ENCODE peak calls at places on chromosomes 11 and 22, in four cellular contexts. G is H7, E is fibroblast of lung, V is bronchial epithelial cell. D is an unnamed sample. For H3K27me3 and H3K36me3, the result is how much of the 10 kb centered on the place peaks cover.

GRCh38 chr22:46604306-46604690 is 15.9 kb upstream of the GRAMD4 start:
- DNase-seq in G (no peak), E (no peak), V (no peak), D (no peak)

GRCh38 chr22:35708453-35708852 is 9.2 kb upstream of the APOL5 start:
- DNase-seq in G (no peak), E (peak), V (no peak), D (no peak)

GRCh38 chr11:59659981-59660380 is 8.9 kb downstream of the PATL1 start:
- DNase-seq in G (no peak), E (no peak), V (no peak), D (no peak)

GRCh38 chr11:108732395-108732794 is 67.5 kb downstream of the DDX10 start:
- DNase-seq in G (no peak), E (no peak), V (no peak), D (no peak)

GRCh38 chr11:61281581-61282250 is 13.4 kb downstream of the VWCE start:
- DNase-seq in G (peak), E (peak), V (peak), D (no peak)

GRCh38 chr11:120056301-120057027 is 81.4 kb downstream of the TRIM29 start:
- DNase-seq in G (no peak), E (no peak), V (no peak), D (no peak)

GRCh38 chr11:43746670-43747069 is 66.1 kb downstream of the HSD17B12 start:
- DNase-seq in G (no peak), E (no peak), V (no peak), D (no peak)

GRCh38 chr11:15864021-15864805 is 492.1 kb downstream of the SOX6 start:
- DNase-seq in G (no peak), E (no peak), V (no peak), D (no peak)

GRCh38 chr11:7353100-7353499 is 101.4 kb downstream of the SYT9 start:
- DNase-seq in G (peak), E (no peak), V (peak), D (no peak)

GRCh38 chr11:17636721-17637120 is 82.7 kb upstream of the MYOD1 start:
- DNase-seq in G (peak), E (no peak), V (no peak), D (no peak)

GRCh38 chr11:68052137-68052873 is 13.5 kb downstream of the TCIRG1 start:
- DNase-seq in G (peak), E (no peak), V (no peak), D (no peak)

GRCh38 chr11:119849872-119850271 is 120.9 kb upstream of the NECTIN1 start:
- DNase-seq in G (no peak), E (no peak), V (no peak), D (no peak)

GRCh38 chr11:44763111-44763820 is 36.5 kb downstream of the TSPAN18 start:
- DNase-seq in G (no peak), E (peak), V (peak), D (no peak)

GRCh38 chr11:130881475-130882137 is 34.7 kb downstream of the SNX19 start:
- DNase-seq in G (no peak), E (no peak), V (no peak), D (no peak)

GRCh38 chr11:90134420-90135003 is at the start of gene NAALAD2:
- DNase-seq in G (peak), E (peak), V (no peak), D (peak)

GRCh38 chr11:75773595-75774353 is 5.2 kb downstream of the DGAT2 start:
- DNase-seq in G (no peak), E (no peak), V (peak), D (no peak)

GRCh38 chr11:87236368-87236767 is 198.6 kb downstream of the TMEM135 start:
- DNase-seq in G (no peak), E (no peak), V (peak), D (no peak)

GRCh38 chr22:50250555-50251471 is at the start of gene HDAC10:
- DNase-seq in G (peak), E (peak), V (peak), D (peak)

GRCh38 chr11:128524172-128524571 is 63.2 kb downstream of the ETS1 start:
- DNase-seq in G (no peak), E (no peak), V (no peak), D (no peak)

GRCh38 chr11:32312206-32312817 is 123.0 kb downstream of the WT1 start:
- DNase-seq in G (no peak), E (peak), V (peak), D (no peak)

GRCh38 chr11:27209562-27210005 is 153.4 kb downstream of the CCDC34 start:
- DNase-seq in G (no peak), E (peak), V (peak), D (peak)

GRCh38 chr22:37892566-37893338 is 13.3 kb upstream of the MICALL1 start:
- DNase-seq in G (no peak), E (no peak), V (no peak), D (peak)

GRCh38 chr11:77395460-77396175 is 78.3 kb downstream of the PAK1 start:
- DNase-seq in G (peak), E (no peak), V (peak), D (no peak)

GRCh38 chr11:1845095-1845429 is 6.3 kb downstream of the TNNI2 start:
- DNase-seq in G (no peak), E (no peak), V (no peak), D (no peak)
- H3K4me3 ChIP-seq in G (no peak), E (no peak), V (no peak), D (no peak)

DNA sequence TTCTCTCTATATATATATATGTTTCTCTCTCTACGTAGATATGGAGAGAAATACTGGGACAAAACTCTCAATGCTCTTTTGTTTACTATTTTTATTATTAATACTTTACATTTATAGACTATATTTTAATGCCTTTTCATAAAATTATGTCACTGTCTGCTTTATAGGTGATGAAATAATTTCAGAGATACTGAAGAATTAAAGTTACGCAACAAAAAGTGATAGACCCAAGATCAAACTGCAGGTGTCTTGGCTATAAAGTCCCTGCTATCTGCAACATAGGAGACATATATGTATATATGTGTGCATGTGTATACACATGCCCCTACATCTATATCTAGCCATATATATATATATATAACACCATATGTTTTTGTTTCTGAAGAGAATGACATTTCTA is 60.8 kb downstream of the FAM76B start:
- DNase-seq in G (no peak), E (no peak), V (no peak), D (no peak)
- H3K27me3 ChIP-seq in G (under half), E (under half), V (under half), D (under half)

GRCh38 chr11:9169595-9170295 is 78.3 kb upstream of the SCUBE2 start:
- DNase-seq in G (no peak), E (no peak), V (peak), D (no peak)

GRCh38 chr11:9172394-9172793 is 81.0 kb upstream of the SCUBE2 start:
- DNase-seq in G (no peak), E (no peak), V (no peak), D (no peak)

GRCh38 chr11:9176136-9176535 is 84.7 kb upstream of the SCUBE2 start:
- DNase-seq in G (no peak), E (no peak), V (no peak), D (no peak)

DNA sequence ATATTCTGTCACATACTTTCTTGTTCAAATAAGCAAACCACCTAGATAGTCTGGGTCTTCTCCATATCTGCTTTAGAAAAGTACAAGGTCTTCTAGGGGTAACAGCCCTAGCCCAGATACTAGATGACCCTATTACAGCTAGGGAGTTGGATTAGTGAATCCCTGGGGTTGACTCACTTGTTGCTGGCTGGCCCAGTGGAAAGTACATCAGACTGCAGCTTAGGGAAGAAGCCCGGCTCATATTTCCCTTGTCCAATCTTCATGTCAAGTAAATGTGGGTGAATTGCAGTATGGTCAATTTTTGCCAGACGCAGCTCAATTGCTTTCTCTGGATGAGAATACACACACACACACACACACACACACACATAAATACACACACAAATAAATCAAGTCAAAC is 79.1 kb upstream of the SCUBE2 start:
- DNase-seq in G (no peak), E (peak), V (peak), D (peak)
- H3K36me3 ChIP-seq in G (under half), E (under half), V (under half), D (half or more)

GRCh38 chr11:315516-315994 is 1.7 kb downstream of the IFITM1 start:
- DNase-seq in G (no peak), E (no peak), V (no peak), D (no peak)
- H3K4me3 ChIP-seq in G (peak), E (peak), V (no peak), D (peak)

GRCh38 chr11:62923634-62924411 is 2.7 kb upstream of the CHRM1 start:
- DNase-seq in G (peak), E (no peak), V (no peak), D (no peak)
- H3K27me3 ChIP-seq in G (half or more), E (half or more), V (half or more), D (under half)

DNA sequence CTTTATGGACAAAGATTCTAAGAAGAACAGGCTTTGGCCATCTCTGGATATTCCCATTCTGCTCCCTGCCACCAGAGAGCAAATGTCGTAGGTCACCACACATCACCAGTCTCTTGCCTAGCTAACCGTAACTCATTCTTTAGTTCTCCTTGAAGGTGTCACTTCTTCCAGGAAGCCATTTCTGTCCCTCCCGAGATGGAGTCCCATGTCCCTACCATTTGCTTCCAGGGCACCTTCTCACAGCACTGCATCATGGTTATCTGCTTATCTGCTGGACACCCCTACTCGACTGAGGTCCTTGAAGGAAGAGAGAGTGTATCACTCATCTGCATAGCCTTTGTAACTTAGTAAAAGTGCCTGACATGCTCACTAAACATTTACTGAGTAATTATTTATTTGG is 47.6 kb downstream of the FAM83F start:
- DNase-seq in G (no peak), E (no peak), V (no peak), D (no peak)
- H3K36me3 ChIP-seq in G (under half), E (under half), V (under half), D (under half)

GRCh38 chr11:69444381-69445130 is 36.9 kb upstream of the LINC01488 start:
- DNase-seq in G (peak), E (peak), V (peak), D (no peak)

GRCh38 chr11:69443138-69443967 is 38.1 kb upstream of the LINC01488 start:
- DNase-seq in G (peak), E (peak), V (peak), D (peak)

GRCh38 chr11:69442807-69443137 is 38.7 kb upstream of the LINC01488 start:
- DNase-seq in G (peak), E (peak), V (peak), D (no peak)

GRCh38 chr11:69445131-69445470 is 36.4 kb upstream of the LINC01488 start:
- DNase-seq in G (no peak), E (no peak), V (no peak), D (no peak)

GRCh38 chr11:69443968-69444364 is 37.5 kb upstream of the LINC01488 start:
- DNase-seq in G (no peak), E (peak), V (peak), D (no peak)
- H3K4me3 ChIP-seq in G (no peak), E (peak), V (peak), D (peak)

DNA sequence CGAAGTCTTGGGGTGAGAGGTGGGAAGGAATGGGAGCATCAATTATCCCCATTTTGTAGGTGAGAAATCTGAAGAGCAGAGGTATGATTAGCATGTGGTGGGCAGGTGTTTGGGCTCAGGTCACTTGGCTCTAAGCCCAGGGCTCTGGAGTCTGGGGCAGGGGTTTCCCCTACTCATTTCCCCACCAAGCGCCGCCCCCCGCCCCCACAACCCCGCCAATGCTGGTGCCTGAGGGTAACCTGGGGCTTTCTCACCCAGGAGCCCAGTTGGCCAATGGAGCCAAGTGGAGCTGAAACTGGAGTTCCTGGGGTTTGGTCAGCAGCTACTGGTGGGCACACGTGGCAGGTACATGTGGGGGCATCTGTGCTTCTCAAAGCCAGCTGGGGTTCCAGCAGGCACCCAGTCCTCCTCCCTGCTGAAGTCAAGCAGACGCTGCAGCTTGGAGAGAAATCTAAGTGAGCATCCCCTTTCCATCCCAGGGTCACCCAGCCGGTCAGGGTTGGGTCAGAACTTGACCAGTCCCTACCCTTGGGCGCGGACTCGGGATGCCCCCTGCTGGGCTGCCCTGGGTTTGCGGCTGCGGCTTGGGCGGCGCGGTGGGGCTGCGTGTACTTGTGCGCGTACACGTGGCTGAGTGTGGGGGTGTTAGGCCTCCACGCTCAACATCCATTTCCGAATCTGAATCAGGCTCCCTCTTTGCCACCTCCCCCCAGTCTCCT is 1.6 kb upstream of the CHRM1 start:
- DNase-seq in G (peak), E (no peak), V (no peak), D (peak)
- H3K27me3 ChIP-seq in G (half or more), E (half or more), V (half or more), D (under half)